ENCODE peak calls at places on chromosomes 4 and X, in ten cellular contexts. X is left ventricle myocardium inferior, E is PC-9, O is transverse colon, Q is A673, J is dorsolateral prefrontal cortex, Y is uterus, B is GM06990, A is neuronal stem cell, T is MM.1S. V is an unnamed sample.

GRCh38 chr4:10108818-10109783 is 7.5 kb downstream of the WDR1 start:
- DNase-seq in X (no peak), E (no peak), O (peak; percentile 44), Q (no peak), J (no peak), Y (no peak), B (no peak), A (no peak), T (no peak), V (no peak)

GRCh38 chrX:48509245-48509590 is 426 bp downstream of the PORCN start:
- DNase-seq in X (no peak), E (no peak), O (no peak), Q (no peak), J (no peak), Y (no peak), B (no peak), A (no peak), T (no peak), V (no peak)

GRCh38 chrX:86171366-86171765 is 23.1 kb downstream of the DACH2 start:
- DNase-seq in X (no peak), E (no peak), O (no peak), Q (peak; percentile 29), J (no peak), Y (no peak), B (no peak), A (no peak), T (peak; percentile 49), V (no peak)

GRCh38 chr4:143286733-143287570 is 49.7 kb upstream of the GAB1 start:
- DNase-seq in X (no peak), E (no peak), O (no peak), Q (no peak), J (no peak), Y (no peak), B (no peak), A (no peak), T (peak; percentile 40), V (no peak)

GRCh38 chr4:88007304-88008132 is at the start of gene PKD2:
- DNase-seq in X (peak; percentile 91), E (peak; percentile 72), O (peak; percentile 86), Q (peak; percentile 65), J (peak; percentile 76), Y (peak; percentile 93), B (peak; percentile 87), A (peak; percentile 76), T (peak; percentile 80), V (peak; percentile 91)

GRCh38 chrX:138128025-138128671 is 562.2 kb downstream of the ZIC3 start:
- DNase-seq in X (no peak), E (peak; percentile 18), O (no peak), Q (peak; percentile 73), J (no peak), Y (no peak), B (peak; percentile 1), A (peak; percentile 38), T (peak; percentile 44), V (no peak)

GRCh38 chr4:99886146-99886545 is 8.1 kb downstream of the LAMTOR3 start:
- DNase-seq in X (no peak), E (no peak), O (no peak), Q (no peak), J (no peak), Y (no peak), B (no peak), A (no peak), T (no peak), V (no peak)

GRCh38 chr4:15934259-15934658 is 4.3 kb downstream of the FGFBP1 start:
- DNase-seq in X (no peak), E (no peak), O (no peak), Q (no peak), J (no peak), Y (no peak), B (no peak), A (no peak), T (no peak), V (no peak)

DNA sequence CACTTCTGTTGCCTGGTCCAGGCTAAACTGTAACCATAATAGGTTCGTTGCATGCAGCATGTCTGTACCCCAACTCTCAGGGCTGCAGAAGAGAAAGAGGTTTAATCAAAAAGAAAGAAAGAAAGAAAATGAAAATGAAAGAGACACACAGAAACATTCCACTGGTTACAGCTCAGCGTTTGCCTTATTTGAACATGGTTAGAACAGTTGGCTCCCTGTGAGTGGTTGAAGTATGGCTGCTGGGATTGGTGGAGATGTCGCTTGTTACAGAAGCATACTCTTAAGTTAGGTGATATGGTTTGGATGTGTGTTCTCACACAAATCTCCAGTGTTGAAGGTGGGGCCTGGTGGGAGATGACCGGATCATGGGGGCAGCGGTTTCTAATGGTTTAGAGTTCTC is 36.3 kb downstream of the ARSD start:
- DNase-seq in X (no peak), E (no peak), O (no peak), Q (no peak), J (no peak), Y (no peak), B (no peak), A (no peak), T (no peak), V (no peak)
- H3K4me3 ChIP-seq in X (no peak overlapping the region), E (no peak overlapping the region), O (no peak overlapping the region), Q (no peak overlapping the region), J (no peak overlapping the region), Y (no peak overlapping the region), B (no peak overlapping the region), A (no peak overlapping the region), T (no peak overlapping the region), V (no peak overlapping the region)

GRCh38 chrX:107683931-107684330 is 55.6 kb downstream of the PRPS1 start:
- DNase-seq in X (no peak), E (no peak), O (no peak), Q (no peak), J (no peak), Y (no peak), B (no peak), A (no peak), T (no peak), V (no peak)

GRCh38 chrX:107686026-107686425 is 57.7 kb downstream of the PRPS1 start:
- DNase-seq in X (no peak), E (no peak), O (no peak), Q (no peak), J (no peak), Y (no peak), B (no peak), A (no peak), T (no peak), V (no peak)

GRCh38 chrX:107684956-107685385 is 56.7 kb downstream of the PRPS1 start:
- DNase-seq in X (peak; percentile 78), E (peak; percentile 73), O (peak; percentile 60), Q (no peak), J (peak; percentile 21), Y (peak; percentile 65), B (peak; percentile 40), A (no peak), T (peak; percentile 30), V (peak; percentile 85)

GRCh38 chrX:107686792-107687191 is 58.5 kb downstream of the PRPS1 start:
- DNase-seq in X (no peak), E (no peak), O (no peak), Q (no peak), J (no peak), Y (no peak), B (no peak), A (no peak), T (no peak), V (no peak)

DNA sequence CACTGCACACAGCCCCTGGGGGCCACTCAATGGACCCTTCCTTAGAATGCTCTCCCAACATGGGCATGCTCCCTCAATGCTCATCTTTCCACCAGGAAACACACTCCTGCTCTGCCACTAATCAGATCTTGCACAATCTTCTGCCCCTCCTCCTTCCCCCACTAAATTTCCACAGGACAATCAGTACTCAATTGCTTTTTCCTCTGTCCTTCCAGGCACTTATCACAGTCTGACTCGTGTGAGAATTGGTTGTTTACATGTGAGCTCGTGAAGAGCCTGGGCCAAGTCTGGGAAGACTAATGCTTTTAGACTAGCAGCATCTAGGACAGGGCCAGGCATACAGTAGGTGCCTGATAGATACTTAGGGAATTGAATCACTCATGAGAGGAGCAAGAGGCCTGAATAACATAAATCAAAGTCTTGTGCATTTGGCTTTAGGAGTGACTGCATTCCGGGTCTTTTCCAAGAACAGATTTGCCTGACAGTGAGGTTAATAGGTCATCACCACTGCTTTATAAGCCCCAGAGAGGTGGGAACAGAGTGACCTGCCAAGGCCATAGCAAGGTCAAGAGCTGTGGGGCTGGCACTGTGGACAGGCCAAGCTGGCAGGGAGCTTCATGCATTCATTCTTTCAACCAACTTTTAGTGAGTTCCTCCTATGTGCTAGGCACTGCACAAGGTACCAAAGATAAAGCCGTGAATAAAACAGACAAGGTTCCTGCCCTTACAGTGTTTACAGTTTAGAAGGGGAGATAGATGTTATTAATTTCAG is 55.0 kb downstream of the PRPS1 start:
- DNase-seq in X (no peak), E (no peak), O (peak; percentile 16), Q (no peak), J (no peak), Y (peak; percentile 58), B (no peak), A (no peak), T (no peak), V (peak; percentile 27)
- H3K27me3 ChIP-seq in X (no peaks in the 10 kb centered on the region), E (no peaks in the 10 kb centered on the region), O (no peaks in the 10 kb centered on the region), Q (no peaks in the 10 kb centered on the region), J (no peaks in the 10 kb centered on the region), Y (no peaks in the 10 kb centered on the region), B (no peaks in the 10 kb centered on the region), A (no peaks in the 10 kb centered on the region), T (no peaks in the 10 kb centered on the region), V (no peaks in the 10 kb centered on the region)

DNA sequence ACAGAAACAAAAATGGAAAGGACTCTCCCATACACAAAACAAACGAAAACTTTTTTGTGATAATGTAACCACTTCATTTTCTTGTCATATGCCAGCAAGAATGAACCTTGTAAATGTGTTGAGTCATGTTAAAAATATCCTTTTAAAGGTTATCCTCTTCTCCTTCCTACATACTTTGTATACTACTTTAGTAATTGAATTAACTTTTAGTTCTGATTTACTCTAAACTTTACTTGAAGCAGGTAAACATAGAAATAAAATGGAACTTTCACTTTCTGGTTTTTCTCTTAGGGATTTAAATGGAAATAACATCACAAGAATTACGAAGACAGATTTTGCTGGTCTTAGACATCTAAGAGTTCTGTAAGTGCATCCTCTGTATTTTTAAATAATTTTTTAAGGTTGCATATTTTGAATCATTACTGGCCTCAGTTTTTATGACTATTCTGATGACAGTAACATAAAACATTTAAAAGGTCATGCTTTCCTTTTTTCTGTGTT is 4.7 kb downstream of the SLIT2 start:
- DNase-seq in X (no peak), E (no peak), O (no peak), Q (no peak), J (no peak), Y (no peak), B (no peak), A (no peak), T (no peak), V (no peak)
- H3K4me3 ChIP-seq in X (peak overlapping the region; percentile 73), E (no peak overlapping the region), O (no peak overlapping the region), Q (peak overlapping the region; percentile 80), J (no peak overlapping the region), Y (peak overlapping the region; percentile 50), B (no peak overlapping the region), A (no peak overlapping the region), T (no peak overlapping the region), V (no peak overlapping the region)

GRCh38 chr4:794911-795725 is 30.8 kb downstream of the CPLX1 start:
- DNase-seq in X (no peak), E (no peak), O (no peak), Q (no peak), J (peak; percentile 45), Y (no peak), B (no peak), A (no peak), T (no peak), V (no peak)
- H3K27me3 ChIP-seq in X (peaks cover 84% of the 10 kb centered on the region), E (no peaks in the 10 kb centered on the region), O (peaks cover 57% of the 10 kb centered on the region), Q (peaks cover 11% of the 10 kb centered on the region), J (no peaks in the 10 kb centered on the region), Y (peaks cover 26% of the 10 kb centered on the region), B (no peaks in the 10 kb centered on the region), A (peaks cover 52% of the 10 kb centered on the region), T (no peaks in the 10 kb centered on the region), V (no peaks in the 10 kb centered on the region)